ENCODE peak calls at places on chromosomes 3 and 15, in seven cellular contexts. One of them, this sample, is unnamed.

GRCh38 chr3:184315871-184316661 is 1.7 kb downstream of the EIF4G1 start:
- DNase-seq in lung microvascular endothelial cell: peak; percentile 44
- DNase-seq in stimulated activated naive CD8-positive, alpha-beta T cell treated with anti-CD3 and anti-CD28 coated beads, Interleukin-15, amount 100 ng/mL, for 72 hours: no peak
- DNase-seq in myocyte: no peak
- DNase-seq in stimulated activated CD4-positive, alpha-beta T cell treated with anti-CD3 and anti-CD28 coated beads, Interleukin-1b, Interleukin-23, amount 100 ng/mL, for 1 hour: no peak
- DNase-seq in HFFc6: peak; percentile 17
- DNase-seq in activated naive CD4-positive, alpha-beta T cell treated with anti-CD3 and anti-CD28 coated beads for 36 hours: no peak
- DNase-seq in this sample: no peak

GRCh38 chr3:64906011-64906410 is 218.2 kb upstream of the ADAMTS9 start:
- DNase-seq in lung microvascular endothelial cell: no peak
- DNase-seq in stimulated activated naive CD8-positive, alpha-beta T cell treated with anti-CD3 and anti-CD28 coated beads, Interleukin-15, amount 100 ng/mL, for 72 hours: no peak
- DNase-seq in myocyte: no peak
- DNase-seq in stimulated activated CD4-positive, alpha-beta T cell treated with anti-CD3 and anti-CD28 coated beads, Interleukin-1b, Interleukin-23, amount 100 ng/mL, for 1 hour: no peak
- DNase-seq in HFFc6: no peak
- DNase-seq in activated naive CD4-positive, alpha-beta T cell treated with anti-CD3 and anti-CD28 coated beads for 36 hours: no peak
- DNase-seq in this sample: peak; percentile 23

GRCh38 chr3:65548848-65549625 is 489.7 kb downstream of the MAGI1 start:
- DNase-seq in lung microvascular endothelial cell: no peak
- DNase-seq in stimulated activated naive CD8-positive, alpha-beta T cell treated with anti-CD3 and anti-CD28 coated beads, Interleukin-15, amount 100 ng/mL, for 72 hours: no peak
- DNase-seq in myocyte: no peak
- DNase-seq in stimulated activated CD4-positive, alpha-beta T cell treated with anti-CD3 and anti-CD28 coated beads, Interleukin-1b, Interleukin-23, amount 100 ng/mL, for 1 hour: no peak
- DNase-seq in HFFc6: no peak
- DNase-seq in activated naive CD4-positive, alpha-beta T cell treated with anti-CD3 and anti-CD28 coated beads for 36 hours: no peak
- DNase-seq in this sample: no peak

GRCh38 chr3:33071946-33072345 is 25.0 kb downstream of the GLB1 start:
- DNase-seq in lung microvascular endothelial cell: no peak
- DNase-seq in stimulated activated naive CD8-positive, alpha-beta T cell treated with anti-CD3 and anti-CD28 coated beads, Interleukin-15, amount 100 ng/mL, for 72 hours: no peak
- DNase-seq in myocyte: no peak
- DNase-seq in stimulated activated CD4-positive, alpha-beta T cell treated with anti-CD3 and anti-CD28 coated beads, Interleukin-1b, Interleukin-23, amount 100 ng/mL, for 1 hour: no peak
- DNase-seq in HFFc6: no peak
- DNase-seq in activated naive CD4-positive, alpha-beta T cell treated with anti-CD3 and anti-CD28 coated beads for 36 hours: no peak
- DNase-seq in this sample: no peak

GRCh38 chr3:181692850-181693154 is 18.9 kb upstream of the SOX2 start:
- DNase-seq in lung microvascular endothelial cell: no peak
- DNase-seq in stimulated activated naive CD8-positive, alpha-beta T cell treated with anti-CD3 and anti-CD28 coated beads, Interleukin-15, amount 100 ng/mL, for 72 hours: no peak
- DNase-seq in myocyte: no peak
- DNase-seq in stimulated activated CD4-positive, alpha-beta T cell treated with anti-CD3 and anti-CD28 coated beads, Interleukin-1b, Interleukin-23, amount 100 ng/mL, for 1 hour: no peak
- DNase-seq in HFFc6: no peak
- DNase-seq in activated naive CD4-positive, alpha-beta T cell treated with anti-CD3 and anti-CD28 coated beads for 36 hours: no peak
- DNase-seq in this sample: no peak

GRCh38 chr3:104825116-104825515 is 541.6 kb upstream of the ALCAM start:
- DNase-seq in lung microvascular endothelial cell: no peak
- DNase-seq in stimulated activated naive CD8-positive, alpha-beta T cell treated with anti-CD3 and anti-CD28 coated beads, Interleukin-15, amount 100 ng/mL, for 72 hours: no peak
- DNase-seq in myocyte: no peak
- DNase-seq in stimulated activated CD4-positive, alpha-beta T cell treated with anti-CD3 and anti-CD28 coated beads, Interleukin-1b, Interleukin-23, amount 100 ng/mL, for 1 hour: no peak
- DNase-seq in HFFc6: no peak
- DNase-seq in activated naive CD4-positive, alpha-beta T cell treated with anti-CD3 and anti-CD28 coated beads for 36 hours: no peak
- DNase-seq in this sample: no peak

GRCh38 chr3:113659121-113659531 is 37.3 kb downstream of the USF3 start:
- DNase-seq in lung microvascular endothelial cell: no peak
- DNase-seq in stimulated activated naive CD8-positive, alpha-beta T cell treated with anti-CD3 and anti-CD28 coated beads, Interleukin-15, amount 100 ng/mL, for 72 hours: no peak
- DNase-seq in myocyte: peak; percentile 67
- DNase-seq in stimulated activated CD4-positive, alpha-beta T cell treated with anti-CD3 and anti-CD28 coated beads, Interleukin-1b, Interleukin-23, amount 100 ng/mL, for 1 hour: no peak
- DNase-seq in HFFc6: no peak
- DNase-seq in activated naive CD4-positive, alpha-beta T cell treated with anti-CD3 and anti-CD28 coated beads for 36 hours: no peak
- DNase-seq in this sample: no peak

GRCh38 chr3:130480736-130481135 is 36.2 kb upstream of the COL6A6 start:
- DNase-seq in lung microvascular endothelial cell: peak; percentile 1
- DNase-seq in stimulated activated naive CD8-positive, alpha-beta T cell treated with anti-CD3 and anti-CD28 coated beads, Interleukin-15, amount 100 ng/mL, for 72 hours: no peak
- DNase-seq in myocyte: peak; percentile 65
- DNase-seq in stimulated activated CD4-positive, alpha-beta T cell treated with anti-CD3 and anti-CD28 coated beads, Interleukin-1b, Interleukin-23, amount 100 ng/mL, for 1 hour: no peak
- DNase-seq in HFFc6: peak; percentile 3
- DNase-seq in activated naive CD4-positive, alpha-beta T cell treated with anti-CD3 and anti-CD28 coated beads for 36 hours: no peak
- DNase-seq in this sample: no peak

GRCh38 chr15:38217181-38217580 is 35.5 kb upstream of the SPRED1 start:
- DNase-seq in lung microvascular endothelial cell: peak; percentile 20
- DNase-seq in stimulated activated naive CD8-positive, alpha-beta T cell treated with anti-CD3 and anti-CD28 coated beads, Interleukin-15, amount 100 ng/mL, for 72 hours: no peak
- DNase-seq in myocyte: peak; percentile 76
- DNase-seq in stimulated activated CD4-positive, alpha-beta T cell treated with anti-CD3 and anti-CD28 coated beads, Interleukin-1b, Interleukin-23, amount 100 ng/mL, for 1 hour: no peak
- DNase-seq in HFFc6: peak; percentile 27
- DNase-seq in activated naive CD4-positive, alpha-beta T cell treated with anti-CD3 and anti-CD28 coated beads for 36 hours: peak; percentile 7
- DNase-seq in this sample: no peak

GRCh38 chr3:46934508-46935167 is 41.9 kb downstream of the CCDC12 start:
- DNase-seq in lung microvascular endothelial cell: peak; percentile 23
- DNase-seq in stimulated activated naive CD8-positive, alpha-beta T cell treated with anti-CD3 and anti-CD28 coated beads, Interleukin-15, amount 100 ng/mL, for 72 hours: no peak
- DNase-seq in myocyte: peak; percentile 71
- DNase-seq in stimulated activated CD4-positive, alpha-beta T cell treated with anti-CD3 and anti-CD28 coated beads, Interleukin-1b, Interleukin-23, amount 100 ng/mL, for 1 hour: no peak
- DNase-seq in HFFc6: no peak
- DNase-seq in activated naive CD4-positive, alpha-beta T cell treated with anti-CD3 and anti-CD28 coated beads for 36 hours: no peak
- DNase-seq in this sample: no peak

GRCh38 chr3:133925960-133926735 is 30.5 kb upstream of the RAB6B start:
- DNase-seq in lung microvascular endothelial cell: no peak
- DNase-seq in stimulated activated naive CD8-positive, alpha-beta T cell treated with anti-CD3 and anti-CD28 coated beads, Interleukin-15, amount 100 ng/mL, for 72 hours: no peak
- DNase-seq in myocyte: no peak
- DNase-seq in stimulated activated CD4-positive, alpha-beta T cell treated with anti-CD3 and anti-CD28 coated beads, Interleukin-1b, Interleukin-23, amount 100 ng/mL, for 1 hour: no peak
- DNase-seq in HFFc6: no peak
- DNase-seq in activated naive CD4-positive, alpha-beta T cell treated with anti-CD3 and anti-CD28 coated beads for 36 hours: no peak
- DNase-seq in this sample: no peak

GRCh38 chr3:150920236-150920635 is 15.0 kb upstream of the MINDY4B start:
- DNase-seq in lung microvascular endothelial cell: peak; percentile 20
- DNase-seq in stimulated activated naive CD8-positive, alpha-beta T cell treated with anti-CD3 and anti-CD28 coated beads, Interleukin-15, amount 100 ng/mL, for 72 hours: no peak
- DNase-seq in myocyte: no peak
- DNase-seq in stimulated activated CD4-positive, alpha-beta T cell treated with anti-CD3 and anti-CD28 coated beads, Interleukin-1b, Interleukin-23, amount 100 ng/mL, for 1 hour: no peak
- DNase-seq in HFFc6: peak; percentile 26
- DNase-seq in activated naive CD4-positive, alpha-beta T cell treated with anti-CD3 and anti-CD28 coated beads for 36 hours: no peak
- DNase-seq in this sample: no peak

This sample was measured in Caki2.